ENCODE peak calls at places on chromosomes 16 and 17, in five cellular contexts. P, W, B, V and I are unnamed samples.

GRCh38 chr17:74233937-74234336 is 20.6 kb downstream of the TTYH2 start:
- DNase-seq in B (no peak), P (no peak), W (no peak), V (no peak), I (no peak)

GRCh38 chr16:51236583-51236982 is 85.5 kb upstream of the SALL1 start:
- DNase-seq in B (no peak), P (no peak), W (no peak), V (no peak), I (peak; percentile 21)

GRCh38 chr17:41360291-41360995 is 9.2 kb downstream of the KRT33B start:
- DNase-seq in W (no peak), B (no peak), P (no peak), V (peak; percentile 28), I (no peak)

GRCh38 chr16:84281077-84281476 is 13.6 kb upstream of the WFDC1 start:
- DNase-seq in V (no peak), B (no peak), W (no peak), P (no peak), I (no peak)

GRCh38 chr17:55969577-55969976 is 183.7 kb upstream of the ANKFN1 start:
- DNase-seq in V (no peak), W (no peak), B (no peak), P (no peak), I (no peak)

GRCh38 chr17:13222931-13223330 is 205.1 kb upstream of the ELAC2 start:
- DNase-seq in P (no peak), W (no peak), V (no peak), B (no peak), I (no peak)

GRCh38 chr17:2704031-2704889 is 7.3 kb downstream of the CLUH start:
- DNase-seq in P (no peak), V (no peak), W (no peak), B (no peak), I (no peak)

GRCh38 chr17:4527552-4527951 is 27.6 kb downstream of the MYBBP1A start:
- DNase-seq in B (no peak), V (no peak), W (no peak), P (no peak), I (no peak)

GRCh38 chr16:89315791-89316581 is 98.5 kb downstream of the ZNF778 start:
- DNase-seq in W (no peak), P (peak; percentile 41), V (peak; percentile 49), B (no peak), I (no peak)

GRCh38 chr17:28526381-28526780 is 20.2 kb downstream of the FOXN1 start:
- DNase-seq in W (no peak), V (no peak), B (no peak), P (no peak), I (no peak)

GRCh38 chr17:50631908-50632571 is 2.6 kb upstream of the ABCC3 start:
- DNase-seq in P (no peak), W (no peak), B (no peak), V (no peak), I (no peak)

GRCh38 chr17:31357831-31358400 is 33.6 kb upstream of the RAB11FIP4 start:
- DNase-seq in P (no peak), W (no peak), V (no peak), B (no peak), I (no peak)

GRCh38 chr17:65260626-65261025 is 123.5 kb downstream of the RGS9 start:
- DNase-seq in B (no peak), W (no peak), P (no peak), V (no peak), I (no peak)

GRCh38 chr17:59399914-59400313 is 68.5 kb downstream of the YPEL2 start:
- DNase-seq in B (no peak), V (no peak), W (no peak), P (no peak), I (no peak)

GRCh38 chr17:42039794-42040763 is 10.3 kb downstream of the C17orf113 start:
- DNase-seq in V (no peak), P (no peak), W (no peak), B (no peak), I (no peak)

GRCh38 chr17:76993636-76994035 is 125.4 kb downstream of the MGAT5B start:
- DNase-seq in P (no peak), B (no peak), V (no peak), W (no peak), I (no peak)

GRCh38 chr16:9003322-9003721 is 39.6 kb upstream of the USP7 start:
- DNase-seq in W (no peak), B (no peak), V (no peak), P (peak; percentile 82), I (no peak)

GRCh38 chr16:52252680-52253079 is 294.3 kb downstream of the TOX3 start:
- DNase-seq in W (no peak), V (no peak), B (no peak), P (no peak), I (no peak)

GRCh38 chr16:83350466-83350865 is 457.3 kb upstream of the HSBP1 start:
- DNase-seq in W (no peak), P (no peak), B (no peak), V (no peak), I (no peak)

GRCh38 chr17:7363311-7363710 is 8.4 kb downstream of the TMEM95 start:
- DNase-seq in P (no peak), W (no peak), V (no peak), B (no peak), I (no peak)

GRCh38 chr17:8248751-8249607 is at the start of gene PFAS:
- DNase-seq in W (peak; percentile 89), P (peak; percentile 97), V (peak; percentile 96), B (peak; percentile 94), I (peak; percentile 78)

GRCh38 chr17:36614974-36615373 is 13.6 kb downstream of the MRM1 start:
- DNase-seq in B (no peak), P (no peak), V (no peak), W (no peak), I (no peak)

GRCh38 chr16:68590201-68590994 is 51.3 kb downstream of the ZFP90 start:
- DNase-seq in P (peak; percentile 66), B (no peak), W (peak; percentile 43), V (peak; percentile 83), I (peak; percentile 11)

GRCh38 chr16:27367463-27368357 is 34.3 kb upstream of the IL21R start:
- DNase-seq in P (peak; percentile 88), W (peak; percentile 16), B (peak; percentile 63), V (peak; percentile 84), I (peak; percentile 1)

GRCh38 chr16:20871935-20872815 is 28.0 kb downstream of the DCUN1D3 start:
- DNase-seq in B (no peak), W (no peak), P (no peak), V (no peak), I (no peak)

GRCh38 chr17:57572062-57572461 is 173.0 kb downstream of the CCDC182 start:
- DNase-seq in W (no peak), P (no peak), B (no peak), V (no peak), I (no peak)

GRCh38 chr17:5282639-5283217 is 644 bp downstream of the RABEP1 start:
- DNase-seq in P (peak; percentile 15), W (no peak), B (peak; percentile 31), V (peak; percentile 49), I (peak; percentile 28)

GRCh38 chr16:86300746-86301480 is 209.4 kb upstream of the FOXF1 start:
- DNase-seq in W (no peak), P (no peak), B (no peak), V (peak; percentile 52), I (no peak)